ENCODE peak calls at places on chromosomes 16 and 17, in eight cellular contexts. O is suprapubic skin, V is PC-3, H is A549, X is pancreas, E is heart left ventricle, I is heart right ventricle, F is psoas muscle. B is an unnamed sample.

GRCh38 chr16:80948886-80949502 is 57.7 kb downstream of the CMC2 start:
- DNase-seq in I (peak; percentile 63), E (peak; percentile 40), F (peak; percentile 77), O (no peak), V (peak; percentile 48), H (no peak), X (peak; percentile 78), B (peak; percentile 72)

GRCh38 chr16:2173916-2174315 is 18.3 kb downstream of the TRAF7 start:
- DNase-seq in X (no peak), V (no peak), H (no peak), E (no peak), I (no peak), F (no peak), O (no peak), B (no peak)

GRCh38 chr17:14409292-14409691 is 108.4 kb downstream of the HS3ST3B1 start:
- DNase-seq in H (no peak), F (no peak), V (no peak), E (no peak), X (no peak), I (no peak), O (no peak), B (no peak)

GRCh38 chr17:20171741-20172377 is 162.7 kb downstream of the SPECC1 start:
- DNase-seq in O (no peak), X (no peak), E (no peak), H (no peak), F (no peak), V (no peak), I (no peak), B (no peak)

GRCh38 chr16:63461248-63461841 is 1425.1 kb upstream of the CDH8 start:
- DNase-seq in O (no peak), X (no peak), F (no peak), V (peak; percentile 59), H (no peak), E (no peak), I (no peak), B (peak; percentile 57)

GRCh38 chr16:67264277-67264676 is 15.1 kb upstream of the PLEKHG4 start:
- DNase-seq in E (no peak), X (no peak), F (peak; percentile 30), I (no peak), O (no peak), V (no peak), H (no peak), B (no peak)

GRCh38 chr16:58507963-58508670 is 7.2 kb upstream of the SETD6 start:
- DNase-seq in X (peak; percentile 30), E (no peak), I (no peak), V (no peak), H (no peak), O (peak; percentile 44), F (peak; percentile 35), B (no peak)

GRCh38 chr17:13544292-13544691 is 57.4 kb downstream of the HS3ST3A1 start:
- DNase-seq in V (peak; percentile 87), X (no peak), E (no peak), O (peak; percentile 70), F (no peak), H (no peak), I (no peak), B (no peak)

DNA sequence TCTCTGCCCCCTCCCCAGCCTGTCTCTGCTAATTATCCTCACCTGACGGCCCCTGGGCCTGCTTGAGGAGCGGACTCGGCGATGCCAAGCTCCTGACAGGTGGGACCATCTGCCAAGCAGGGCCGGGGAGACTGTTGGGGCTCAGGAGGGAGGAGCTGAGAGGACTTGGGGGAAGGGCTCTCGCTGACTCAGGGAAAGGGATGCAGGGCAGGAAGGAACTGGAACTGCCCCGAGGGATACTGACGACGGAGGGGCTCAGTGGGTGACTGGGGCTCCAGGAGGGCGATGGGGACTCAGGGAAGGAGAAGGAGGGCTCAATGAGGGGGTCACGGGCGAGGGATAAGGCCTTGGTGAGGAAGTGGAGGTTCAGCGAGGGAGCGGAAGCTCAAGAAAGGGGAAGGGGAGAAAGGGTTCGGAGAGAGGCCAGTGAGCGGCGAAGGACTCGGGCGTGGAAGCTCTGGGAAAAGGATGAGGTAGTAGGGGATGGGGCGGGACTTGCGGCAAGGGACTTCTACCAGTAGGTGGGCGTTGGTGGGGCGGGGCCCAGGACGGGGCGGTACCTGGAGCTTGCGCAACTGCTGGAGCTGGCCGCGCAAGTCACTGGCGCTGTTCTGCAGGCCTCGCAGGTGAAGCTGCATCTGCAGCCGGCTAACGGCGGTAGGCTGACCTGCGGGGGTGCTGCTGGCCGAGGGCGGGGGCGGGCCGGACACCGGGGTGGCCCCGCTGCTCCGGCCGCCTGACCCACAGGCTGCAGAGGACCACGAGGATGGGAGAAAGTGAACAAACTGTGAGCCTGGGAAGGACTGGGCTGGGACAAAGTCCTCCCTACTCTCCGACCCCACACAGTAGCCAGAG is 46.5 kb downstream of the SRCIN1 start:
- DNase-seq in I (peak; percentile 76), V (no peak), E (peak; percentile 76), H (peak; percentile 98), O (peak; percentile 90), F (peak; percentile 87), X (peak; percentile 90), B (peak; percentile 87)
- TF ChIP-seq CTCF in I (no peak), V (no peak), E (no peak), H (peak; percentile 25), O (no peak), F (no peak), X (no peak), B (no peak)

GRCh38 chr17:80262291-80262690 is 1.6 kb downstream of the RNF213 start:
- DNase-seq in X (no peak), E (no peak), H (no peak), O (no peak), I (no peak), F (no peak), V (no peak), B (no peak)

GRCh38 chr17:80261159-80261894 is 675 bp downstream of the RNF213 start:
- DNase-seq in O (no peak), F (peak; percentile 74), V (peak; percentile 81), X (peak; percentile 81), I (peak; percentile 66), E (peak; percentile 55), H (peak; percentile 75), B (peak; percentile 92)

GRCh38 chr17:80262775-80263244 is 2.2 kb downstream of the RNF213 start:
- DNase-seq in E (no peak), H (no peak), F (no peak), O (no peak), I (no peak), X (no peak), V (no peak), B (no peak)

GRCh38 chr17:80260791-80261158 is at the start of gene RNF213:
- DNase-seq in V (peak; percentile 39), E (peak; percentile 74), I (peak; percentile 65), H (peak; percentile 83), O (no peak), F (peak; percentile 77), X (peak; percentile 82), B (peak; percentile 43)

GRCh38 chr17:80261895-80262279 is 1.2 kb downstream of the RNF213 start:
- DNase-seq in O (no peak), V (no peak), I (no peak), E (no peak), F (no peak), H (no peak), X (no peak), B (no peak)
- H3K4me1 ChIP-seq in O (peaks cover 48% of the 10 kb centered on the region), V (peaks cover 25% of the 10 kb centered on the region), I (peaks cover 48% of the 10 kb centered on the region), E (peaks cover 40% of the 10 kb centered on the region), F (peaks cover 29% of the 10 kb centered on the region), H (peaks cover 56% of the 10 kb centered on the region), X (peaks cover 19% of the 10 kb centered on the region), B (peaks cover 20% of the 10 kb centered on the region)

GRCh38 chr17:44969144-44969780 is 1.2 kb upstream of the C1QL1 start:
- DNase-seq in E (no peak), O (no peak), H (no peak), X (no peak), F (no peak), I (no peak), V (no peak), B (no peak)

GRCh38 chr17:44971776-44972483 is 3.8 kb upstream of the C1QL1 start:
- DNase-seq in X (no peak), V (no peak), F (no peak), O (no peak), I (no peak), H (no peak), E (no peak), B (no peak)

GRCh38 chr17:44968225-44969143 is at the start of gene C1QL1:
- DNase-seq in I (peak; percentile 94), V (peak; percentile 96), O (peak; percentile 85), X (peak; percentile 97), H (peak; percentile 96), E (peak; percentile 93), F (peak; percentile 95), B (peak; percentile 79)

GRCh38 chr17:44967907-44968224 is 237 bp downstream of the C1QL1 start:
- DNase-seq in I (no peak), V (no peak), X (no peak), F (no peak), H (no peak), O (no peak), E (no peak), B (no peak)

DNA sequence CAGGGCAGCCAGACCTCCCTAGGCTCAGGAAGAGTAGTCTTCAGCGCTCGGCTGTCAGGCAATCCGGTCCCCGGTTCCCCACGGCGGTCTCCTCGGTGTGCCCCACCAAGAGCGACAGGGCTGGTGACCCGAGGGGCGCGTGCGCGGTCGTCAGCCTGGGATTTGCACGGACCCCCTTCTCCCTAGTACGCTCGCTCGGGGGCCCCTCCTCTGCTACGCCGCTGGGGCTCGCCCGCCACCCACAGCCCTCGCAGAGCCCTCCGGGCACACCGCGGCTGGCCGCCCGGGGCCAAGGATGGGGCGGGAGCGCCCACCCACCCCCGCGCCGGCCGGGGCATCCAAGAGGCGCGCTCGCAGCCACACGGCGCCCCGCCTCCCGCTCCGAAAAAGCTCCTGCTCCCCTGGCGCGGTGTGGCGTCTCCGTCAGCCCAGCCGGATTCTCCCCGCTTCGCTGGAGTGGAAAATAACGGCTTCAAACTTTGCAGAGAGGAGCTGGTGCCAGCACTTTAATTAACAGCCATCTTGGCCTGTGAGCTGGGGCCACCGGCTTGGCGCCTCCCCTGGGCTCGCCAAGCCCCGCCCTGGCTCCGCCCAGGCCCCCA is 2.1 kb upstream of the C1QL1 start:
- DNase-seq in H (no peak), V (no peak), F (peak; percentile 56), X (no peak), O (no peak), E (peak; percentile 44), I (peak; percentile 45), B (peak; percentile 66)
- H3K27ac ChIP-seq in H (peak overlapping the region; percentile 73), V (no peak overlapping the region), F (no peak overlapping the region), X (no peak overlapping the region), O (no peak overlapping the region), E (peak overlapping the region; percentile 61), I (peak overlapping the region; percentile 66), B (peak overlapping the region; percentile 54)

GRCh38 chr17:50469671-50470305 is 1.1 kb upstream of the CHAD start:
- DNase-seq in X (no peak), F (no peak), E (no peak), V (no peak), I (no peak), O (no peak), H (no peak), B (no peak)

GRCh38 chr17:50470451-50470850 is 1.8 kb upstream of the CHAD start:
- DNase-seq in F (no peak), E (no peak), O (no peak), X (peak; percentile 24), I (no peak), V (no peak), H (no peak), B (no peak)

GRCh38 chr17:50467855-50468119 is 893 bp downstream of the CHAD start:
- DNase-seq in V (no peak), H (no peak), I (no peak), O (no peak), E (no peak), X (no peak), F (no peak), B (no peak)

GRCh38 chr17:50468120-50469004 is at the start of gene CHAD:
- DNase-seq in H (no peak), X (peak; percentile 62), O (no peak), I (no peak), F (peak; percentile 61), E (no peak), V (no peak), B (no peak)

GRCh38 chr17:50469005-50469605 is 425 bp upstream of the CHAD start:
- DNase-seq in X (peak; percentile 56), O (no peak), I (no peak), V (no peak), H (no peak), F (peak; percentile 61), E (no peak), B (no peak)
- TF ChIP-seq CTCF in X (no peak), O (no peak), I (no peak), V (no peak), H (no peak), F (no peak), E (no peak), B (no peak)

B was measured in A673.